ENCODE peak calls at places on chromosomes 2 and 18, in four cellular contexts. O is aorta; X is activated CD4-positive, alpha-beta T cell treated with anti-CD3 and anti-CD28 coated beads, Interleukin-2, amount 50 U/mL, for 24 hours; B is hypothalamus. F is an unnamed sample.

GRCh38 chr2:100291152-100291970 is 30.9 kb downstream of the LONRF2 start:
- DNase-seq in O (no peak), B (no peak), X (peak; percentile 43), F (no peak)

GRCh38 chr18:65988972-65989371 is 238.2 kb downstream of the CDH7 start:
- DNase-seq in B (no peak), X (no peak), O (no peak), F (no peak)

GRCh38 chr18:4319738-4320677 is 135.1 kb downstream of the DLGAP1 start:
- DNase-seq in O (no peak), B (no peak), X (no peak), F (no peak)

GRCh38 chr2:63053235-63053888 is 2.7 kb downstream of the OTX1 start:
- DNase-seq in O (no peak), B (no peak), X (no peak), F (no peak)

GRCh38 chr18:34624551-34624950 is 85.5 kb upstream of the DTNA start:
- DNase-seq in B (no peak), X (no peak), O (no peak), F (no peak)

GRCh38 chr2:69735696-69736095 is 6.2 kb upstream of the ANXA4 start:
- DNase-seq in X (no peak), O (no peak), B (no peak), F (no peak)

GRCh38 chr2:147790580-147790979 is 54.2 kb upstream of the ACVR2A start:
- DNase-seq in B (no peak), X (no peak), O (no peak), F (no peak)

GRCh38 chr18:22711381-22711717 is 221.8 kb upstream of the RBBP8 start:
- DNase-seq in X (no peak), O (no peak), B (no peak), F (no peak)

GRCh38 chr2:67400560-67401464 is 3.7 kb downstream of the ETAA1 start:
- DNase-seq in B (no peak), X (no peak), O (no peak), F (no peak)

GRCh38 chr2:231541605-231542509 is 11.6 kb upstream of the NMUR1 start:
- DNase-seq in O (no peak), B (no peak), X (no peak), F (no peak)

GRCh38 chr2:54465143-54465542 is 9.0 kb downstream of the SPTBN1 start:
- DNase-seq in X (no peak), O (no peak), B (no peak), F (no peak)

GRCh38 chr2:196758474-196759377 is 40.8 kb downstream of the GTF3C3 start:
- DNase-seq in X (no peak), B (no peak), O (no peak), F (no peak)

GRCh38 chr2:224284134-224284946 is 117.6 kb downstream of the FAM124B start:
- DNase-seq in X (peak; percentile 42), O (no peak), B (no peak), F (no peak)

GRCh38 chr2:38377501-38378258 is 607 bp upstream of the ATL2 start:
- DNase-seq in B (no peak), O (no peak), X (no peak), F (no peak)

GRCh38 chr18:79509536-79509930 is 113.8 kb downstream of the NFATC1 start:
- DNase-seq in B (no peak), O (peak; percentile 66), X (no peak), F (no peak)

GRCh38 chr18:30142248-30142647 is 900.3 kb downstream of the DSC3 start:
- DNase-seq in O (no peak), B (no peak), X (no peak), F (no peak)

GRCh38 chr2:120985997-120986651 is 250.5 kb downstream of the GLI2 start:
- DNase-seq in B (no peak), O (peak; percentile 66), X (no peak), F (no peak)

GRCh38 chr2:239148495-239149200 is 252.2 kb downstream of the HDAC4 start:
- DNase-seq in O (peak; percentile 66), X (no peak), B (no peak), F (no peak)

GRCh38 chr2:100017633-100018032 is 124.8 kb downstream of the AFF3 start:
- DNase-seq in O (no peak), B (no peak), X (no peak), F (no peak)

GRCh38 chr2:11699686-11700670 is 30.0 kb upstream of the NTSR2 start:
- DNase-seq in X (no peak), B (no peak), O (no peak), F (no peak)

GRCh38 chr2:13669607-13670006 is 952.9 kb downstream of the TRIB2 start:
- DNase-seq in X (no peak), B (no peak), O (no peak), F (no peak)

GRCh38 chr2:6043238-6043637 is 351.1 kb downstream of the SOX11 start:
- DNase-seq in B (no peak), O (no peak), X (no peak), F (no peak)

GRCh38 chr2:29628882-29629281 is 292.5 kb downstream of the ALK start:
- DNase-seq in O (no peak), X (no peak), B (no peak), F (no peak)

GRCh38 chr2:149732730-149733290 is 145.2 kb upstream of the MMADHC start:
- DNase-seq in X (no peak), O (no peak), B (no peak), F (no peak)

GRCh38 chr2:43707255-43707654 is 31.0 kb upstream of the C1GALT1C1L start:
- DNase-seq in O (no peak), X (no peak), B (no peak), F (no peak)

GRCh38 chr18:49521251-49521650 is 34.2 kb upstream of the C18orf32 start:
- DNase-seq in B (no peak), X (no peak), O (no peak), F (no peak)

GRCh38 chr2:207720517-207721187 is 9.2 kb downstream of the CCNYL1 start:
- DNase-seq in X (no peak), O (no peak), B (no peak), F (no peak)

GRCh38 chr2:98300475-98300874 is 45.8 kb upstream of the CNGA3 start:
- DNase-seq in O (no peak), B (no peak), X (no peak), F (no peak)

GRCh38 chr2:240387669-240388358 is 47.6 kb upstream of the GPC1 start:
- DNase-seq in B (peak; percentile 42), X (no peak), O (peak; percentile 89), F (no peak)

GRCh38 chr2:182866095-182866460 is 359 bp downstream of the FRZB start:
- DNase-seq in X (no peak), B (no peak), O (peak; percentile 80), F (no peak)

GRCh38 chr18:59402432-59403090 is 43.5 kb upstream of the LMAN1 start:
- DNase-seq in B (peak; percentile 55), X (peak; percentile 72), O (peak; percentile 83), F (peak; percentile 23)

GRCh38 chr2:226495466-226496161 is 304.0 kb downstream of the IRS1 start:
- DNase-seq in O (no peak), B (no peak), X (no peak), F (no peak)

GRCh38 chr2:23618696-23619530 is 233.9 kb downstream of the KLHL29 start:
- DNase-seq in O (no peak), X (no peak), B (no peak), F (no peak)

F was measured in substantia nigra.